ENCODE peak calls at places on chromosomes 16 and 17, in four cellular contexts. A is AG09309, X is GM12878, K is neuronal stem cell. I is an unnamed sample.

GRCh38 chr17:65990593-65990992 is 201.3 kb downstream of the CEP112 start:
- DNase-seq in A (no peak), X (no peak), K (no peak), I (no peak)

GRCh38 chr17:76005263-76006149 is 4.9 kb downstream of the CDK3 start:
- DNase-seq in A (no peak), X (no peak), K (peak; percentile 67), I (peak; percentile 42)

GRCh38 chr16:88007321-88007731 is 56.1 kb downstream of the BANP start:
- DNase-seq in A (no peak), X (no peak), K (no peak), I (no peak)

GRCh38 chr17:72432143-72432604 is 311.4 kb downstream of the SOX9 start:
- DNase-seq in A (no peak), X (no peak), K (no peak), I (no peak)

GRCh38 chr17:10198509-10199249 is at the start of gene GAS7:
- DNase-seq in A (no peak), X (no peak), K (peak; percentile 66), I (no peak)

GRCh38 chr17:10743316-10744009 is 13.6 kb upstream of the TMEM220 start:
- DNase-seq in A (peak; percentile 52), X (no peak), K (no peak), I (no peak)

GRCh38 chr17:74024871-74025531 is 178.5 kb upstream of the RPL38 start:
- DNase-seq in A (no peak), X (no peak), K (peak; percentile 69), I (no peak)

GRCh38 chr16:31496670-31497069 is 11.5 kb downstream of the RUSF1 start:
- DNase-seq in A (no peak), X (no peak), K (no peak), I (no peak)

GRCh38 chr17:42067371-42068180 is 17.2 kb upstream of the C17orf113 start:
- DNase-seq in A (no peak), X (no peak), K (peak; percentile 63), I (peak; percentile 42)

GRCh38 chr17:44381810-44382209 is 7.6 kb downstream of the ITGA2B start:
- DNase-seq in A (no peak), X (no peak), K (no peak), I (no peak)

GRCh38 chr16:30052671-30053372 is 12.7 kb upstream of the ALDOA start:
- DNase-seq in A (no peak), X (peak; percentile 74), K (peak; percentile 85), I (peak; percentile 83)

GRCh38 chr17:17056167-17056562 is 13.9 kb downstream of the MPRIP start:
- DNase-seq in A (no peak), X (no peak), K (no peak), I (no peak)

GRCh38 chr16:55047903-55048497 is 117.3 kb downstream of the IRX5 start:
- DNase-seq in A (no peak), X (no peak), K (no peak), I (no peak)

GRCh38 chr17:4476512-4477070 is 22.1 kb upstream of the SPNS2 start:
- DNase-seq in A (no peak), X (no peak), K (no peak), I (no peak)

GRCh38 chr17:7211512-7212277 is 7.9 kb downstream of the DLG4 start:
- DNase-seq in A (no peak), X (no peak), K (no peak), I (no peak)

GRCh38 chr17:37131064-37131463 is 182.3 kb downstream of the AATF start:
- DNase-seq in A (no peak), X (no peak), K (peak; percentile 62), I (no peak)

GRCh38 chr17:49108318-49108717 is 24.3 kb upstream of the B4GALNT2 start:
- DNase-seq in A (no peak), X (no peak), K (no peak), I (peak; percentile 27)

GRCh38 chr16:69917739-69918138 is 33.4 kb upstream of the CLEC18A start:
- DNase-seq in A (peak; percentile 92), X (no peak), K (peak; percentile 42), I (peak; percentile 57)

GRCh38 chr17:50638572-50638850 is 3.8 kb downstream of the ABCC3 start:
- DNase-seq in A (peak; percentile 13), X (no peak), K (no peak), I (no peak)

GRCh38 chr17:64494121-64494520 is 2.7 kb downstream of the POLG2 start:
- DNase-seq in A (no peak), X (no peak), K (no peak), I (no peak)

GRCh38 chr17:43324205-43324893 is 74.4 kb upstream of the ARL4D start:
- DNase-seq in A (no peak), X (peak; percentile 35), K (no peak), I (no peak)

GRCh38 chr16:10616744-10617640 is 36.6 kb upstream of the EMP2 start:
- DNase-seq in A (no peak), X (no peak), K (no peak), I (peak; percentile 33)

GRCh38 chr17:42687707-42688275 is 5.5 kb downstream of the CNTNAP1 start:
- DNase-seq in A (no peak), X (no peak), K (no peak), I (no peak)

GRCh38 chr16:48158296-48158695 is 2.5 kb upstream of the ABCC12 start:
- DNase-seq in A (peak; percentile 18), X (peak; percentile 48), K (no peak), I (no peak)

GRCh38 chr16:31477220-31478216 is 5.4 kb upstream of the SLC5A2 start:
- DNase-seq in A (no peak), X (no peak), K (no peak), I (no peak)

GRCh38 chr17:54992797-54993639 is 24.5 kb downstream of the STXBP4 start:
- DNase-seq in A (peak; percentile 14), X (no peak), K (peak; percentile 14), I (peak; percentile 9)

GRCh38 chr16:85386467-85387170 is 226.5 kb upstream of the GSE1 start:
- DNase-seq in A (no peak), X (no peak), K (no peak), I (no peak)

GRCh38 chr16:80852261-80852872 is 48.0 kb upstream of the CDYL2 start:
- DNase-seq in A (no peak), X (no peak), K (no peak), I (peak; percentile 39)

GRCh38 chr17:16214190-16215001 is 938 bp downstream of the NCOR1 start:
- DNase-seq in A (no peak), X (no peak), K (no peak), I (no peak)

GRCh38 chr17:78360371-78361226 is 722 bp upstream of the SOCS3 start:
- DNase-seq in A (no peak), X (no peak), K (peak; percentile 91), I (peak; percentile 83)

GRCh38 chr16:14500791-14501190 is 129.3 kb downstream of the PARN start:
- DNase-seq in A (no peak), X (no peak), K (no peak), I (no peak)

GRCh38 chr17:62804822-62805221 is 3.3 kb downstream of the MARCHF10 start:
- DNase-seq in A (no peak), X (no peak), K (no peak), I (no peak)

GRCh38 chr17:76612977-76613851 is 27.6 kb upstream of the ST6GALNAC2 start:
- DNase-seq in A (no peak), X (no peak), K (no peak), I (no peak)

GRCh38 chr17:70050931-70051330 is 24.1 kb upstream of the KCNJ16 start:
- DNase-seq in A (no peak), X (no peak), K (no peak), I (no peak)

GRCh38 chr17:2758870-2759269 is 9.4 kb upstream of the CCDC92B start:
- DNase-seq in A (no peak), X (no peak), K (no peak), I (no peak)

GRCh38 chr17:75480281-75480680 is 23.8 kb downstream of the TMEM94 start:
- DNase-seq in A (no peak), X (no peak), K (no peak), I (no peak)

GRCh38 chr17:76432712-76433336 is 20.1 kb downstream of the UBE2O start:
- DNase-seq in A (no peak), X (no peak), K (no peak), I (no peak)

GRCh38 chr16:12091569-12092346 is 115.2 kb downstream of the SNX29 start:
- DNase-seq in A (no peak), X (no peak), K (peak; percentile 54), I (no peak)